ENCODE peak calls at places on chromosomes 1 and 21, in nine cellular contexts. W, D, E, J, M, H, C, V and R are unnamed samples.

GRCh38 chr1:241473026-241473425 is 46.5 kb downstream of the FH start:
- DNase-seq in M (no peak), E (no peak), H (no peak), V (no peak), C (no peak), W (no peak), D (no peak), J (no peak), R (no peak)

GRCh38 chr1:187549540-187549939 is 720.8 kb downstream of the PLA2G4A start:
- DNase-seq in E (no peak), J (no peak), V (no peak), D (no peak), W (no peak), M (no peak), C (no peak), H (no peak), R (no peak)

GRCh38 chr1:84348240-84348555 is 46.7 kb downstream of the SAMD13 start:
- DNase-seq in E (peak; percentile 4), H (no peak), C (no peak), V (no peak), J (peak; percentile 39), D (no peak), W (no peak), M (no peak), R (no peak)

GRCh38 chr1:109040627-109041613 is 982 bp downstream of the WDR47 start:
- DNase-seq in H (peak; percentile 10), J (no peak), M (peak; percentile 38), V (no peak), W (peak; percentile 54), D (peak; percentile 82), E (peak; percentile 6), C (no peak), R (no peak)

GRCh38 chr1:45987204-45987603 is 145.2 kb downstream of the PIK3R3 start:
- DNase-seq in V (no peak), D (no peak), M (no peak), W (no peak), E (no peak), H (no peak), C (no peak), J (no peak), R (no peak)

GRCh38 chr1:150234647-150235435 is 1.1 kb downstream of the ANP32E start:
- DNase-seq in V (peak; percentile 86), M (peak; percentile 81), C (peak; percentile 80), J (peak; percentile 60), H (peak; percentile 84), E (peak; percentile 69), W (peak; percentile 88), D (peak; percentile 94), R (peak; percentile 70)

GRCh38 chr1:25145775-25146381 is 86.4 kb downstream of the SYF2 start:
- DNase-seq in J (no peak), W (no peak), C (no peak), V (no peak), H (no peak), M (no peak), E (no peak), D (peak; percentile 80), R (no peak)

GRCh38 chr1:212518188-212518951 is 85.7 kb downstream of the NENF start:
- DNase-seq in V (peak; percentile 83), E (peak; percentile 33), D (no peak), C (no peak), J (peak; percentile 84), H (peak; percentile 85), W (no peak), M (no peak), R (peak; percentile 63)

GRCh38 chr21:44764319-44765230 is 37.0 kb downstream of the UBE2G2 start:
- DNase-seq in V (no peak), M (no peak), W (no peak), H (no peak), C (no peak), E (peak; percentile 15), J (no peak), D (no peak), R (no peak)

GRCh38 chr1:24391882-24392603 is 21.5 kb downstream of the STPG1 start:
- DNase-seq in D (peak; percentile 92), M (peak; percentile 86), J (peak; percentile 51), C (peak; percentile 24), W (peak; percentile 75), V (peak; percentile 63), E (peak; percentile 79), H (peak; percentile 48), R (peak; percentile 73)

GRCh38 chr1:17359808-17360207 is 12.2 kb upstream of the PADI6 start:
- DNase-seq in V (no peak), H (no peak), C (no peak), J (no peak), D (no peak), M (no peak), W (no peak), E (no peak), R (no peak)

GRCh38 chr1:46405724-46406123 is 11.6 kb downstream of the FAAH start:
- DNase-seq in J (no peak), E (no peak), C (no peak), H (no peak), W (no peak), D (no peak), V (no peak), M (no peak), R (no peak)

GRCh38 chr1:62906428-62906886 is 122.5 kb downstream of the ATG4C start:
- DNase-seq in H (no peak), J (peak; percentile 11), C (no peak), V (no peak), W (no peak), E (peak; percentile 7), D (peak; percentile 61), M (peak; percentile 41), R (no peak)

GRCh38 chr1:193806079-193807048 is 620.0 kb upstream of the B3GALT2 start:
- DNase-seq in J (peak; percentile 38), E (no peak), C (no peak), V (no peak), D (no peak), M (no peak), W (no peak), H (no peak), R (no peak)

GRCh38 chr21:29077651-29078090 is 4.2 kb upstream of the CCT8 start:
- DNase-seq in M (no peak), E (peak; percentile 26), H (no peak), J (peak; percentile 48), D (peak; percentile 90), V (no peak), W (peak; percentile 58), C (no peak), R (peak; percentile 45)

GRCh38 chr21:38219049-38219628 is 37.7 kb upstream of the KCNJ15 start:
- DNase-seq in J (peak; percentile 79), W (peak; percentile 76), H (peak; percentile 72), D (peak; percentile 90), V (peak; percentile 65), E (peak; percentile 90), C (peak; percentile 29), M (peak; percentile 68), R (peak; percentile 77)

GRCh38 chr1:22273686-22274681 is 131.1 kb upstream of the WNT4 start:
- DNase-seq in E (peak; percentile 67), J (peak; percentile 4), D (no peak), V (no peak), W (no peak), M (no peak), H (no peak), C (no peak), R (no peak)
- H3K27me3 ChIP-seq in E (no peaks in the 10 kb centered on the region), J (peaks cover 50% of the 10 kb centered on the region), D (no peaks in the 10 kb centered on the region), V (no peaks in the 10 kb centered on the region), W (no peaks in the 10 kb centered on the region), M (no peaks in the 10 kb centered on the region), H (peaks cover 18% of the 10 kb centered on the region), C (no peaks in the 10 kb centered on the region), R (no peaks in the 10 kb centered on the region)

DNA sequence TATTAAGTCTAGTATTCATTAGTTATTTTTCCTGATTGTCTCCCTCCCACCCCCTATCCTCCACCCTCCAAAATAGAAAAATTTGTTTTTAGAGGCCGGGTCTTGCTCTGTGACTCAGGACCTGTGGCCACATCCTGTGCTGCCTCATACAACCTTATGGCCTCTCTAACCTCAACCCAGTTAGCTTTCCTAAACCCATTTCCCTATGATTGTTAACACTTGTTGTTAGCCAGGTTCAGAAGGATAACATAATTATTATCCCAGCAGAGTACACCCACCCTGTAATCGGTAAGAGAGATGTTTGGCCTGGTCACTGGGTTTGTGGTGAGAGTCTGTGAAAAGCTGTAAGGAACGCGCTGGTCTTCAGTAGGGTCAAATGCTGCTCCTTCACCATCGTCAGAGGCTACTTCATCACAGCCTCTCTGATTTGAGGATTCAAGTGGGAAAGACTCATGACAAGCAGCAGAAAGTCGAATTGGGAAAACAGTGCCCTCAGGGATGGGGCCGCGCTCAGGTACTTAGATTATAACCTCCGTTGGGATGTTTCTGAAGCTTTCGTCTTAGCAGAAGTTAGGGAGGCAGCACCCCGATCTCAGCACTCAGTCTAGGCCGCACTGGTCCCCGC is 35.9 kb upstream of the HMGN1 start:
- DNase-seq in V (no peak), C (no peak), D (no peak), E (peak; percentile 55), H (no peak), M (no peak), J (peak; percentile 55), W (no peak), R (no peak)
- H3K9me3 ChIP-seq in V (no peaks in the 10 kb centered on the region), C (no peaks in the 10 kb centered on the region), D (no peaks in the 10 kb centered on the region), E (no peaks in the 10 kb centered on the region), H (no peaks in the 10 kb centered on the region), M (no peaks in the 10 kb centered on the region), J (no peaks in the 10 kb centered on the region), W (no peaks in the 10 kb centered on the region), R (no peaks in the 10 kb centered on the region)

GRCh38 chr1:154500533-154500932 is 1.5 kb upstream of the TDRD10 start:
- DNase-seq in W (no peak), E (no peak), V (no peak), J (no peak), D (no peak), C (no peak), H (no peak), M (no peak), R (no peak)
- H3K27me3 ChIP-seq in W (peaks cover 92% of the 10 kb centered on the region), E (peaks cover 67% of the 10 kb centered on the region), V (peaks cover 23% of the 10 kb centered on the region), J (peaks cover 72% of the 10 kb centered on the region), D (peaks cover 3% of the 10 kb centered on the region), C (no peaks in the 10 kb centered on the region), H (no peaks in the 10 kb centered on the region), M (peaks cover 42% of the 10 kb centered on the region), R (no peaks in the 10 kb centered on the region)

GRCh38 chr21:40155563-40155962 is 288.3 kb downstream of the PCP4 start:
- DNase-seq in J (no peak), D (no peak), C (no peak), H (no peak), W (no peak), E (no peak), M (no peak), V (no peak), R (no peak)

GRCh38 chr21:40158356-40158755 is 291.1 kb downstream of the PCP4 start:
- DNase-seq in H (no peak), W (no peak), M (no peak), V (no peak), D (no peak), C (no peak), J (no peak), E (no peak), R (no peak)

GRCh38 chr21:40151611-40152010 is 284.4 kb downstream of the PCP4 start:
- DNase-seq in C (no peak), V (no peak), W (no peak), D (no peak), E (no peak), J (no peak), M (no peak), H (no peak), R (no peak)

DNA sequence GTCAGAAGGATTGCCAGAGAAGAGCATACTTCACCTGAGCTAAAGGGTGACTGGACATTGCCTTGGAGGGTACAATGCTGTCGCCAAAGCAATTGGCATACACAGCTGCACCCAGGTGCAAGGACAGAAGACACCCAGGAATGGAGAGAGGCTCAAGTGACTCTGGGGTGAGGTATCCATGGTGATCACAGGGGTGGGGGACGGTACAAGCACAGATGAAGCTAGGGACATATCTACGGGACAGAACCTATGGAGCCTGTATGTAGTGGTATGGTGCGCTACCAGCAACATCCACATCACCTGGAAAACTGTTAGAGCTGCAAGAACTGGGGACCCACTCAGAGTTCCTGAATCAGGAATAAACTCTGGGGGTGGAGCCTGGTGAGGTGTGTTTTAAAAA is 286.1 kb downstream of the PCP4 start:
- DNase-seq in V (no peak), C (no peak), M (no peak), D (no peak), H (no peak), J (no peak), W (no peak), E (no peak), R (no peak)
- H3K9me3 ChIP-seq in V (no peaks in the 10 kb centered on the region), C (no peaks in the 10 kb centered on the region), M (no peaks in the 10 kb centered on the region), D (peaks cover 6% of the 10 kb centered on the region), H (no peaks in the 10 kb centered on the region), J (peaks cover 21% of the 10 kb centered on the region), W (peaks cover 6% of the 10 kb centered on the region), E (peaks cover 6% of the 10 kb centered on the region), R (no peaks in the 10 kb centered on the region)